ENCODE peak calls at places on chromosomes 7 and 10, in four cellular contexts. One of them, this sample, is unnamed.

GRCh38 chr10:100793055-100793454 is 47.7 kb downstream of the PAX2 start:
- DNase-seq in HL-60: no peak
- DNase-seq in K562: no peak
- DNase-seq in GM12878: no peak
- DNase-seq in this sample: no peak

GRCh38 chr10:42969147-42969546 is 107.7 kb upstream of the RET start:
- DNase-seq in GM12878: no peak
- DNase-seq in HL-60: no peak
- DNase-seq in K562: no peak
- DNase-seq in this sample: no peak

GRCh38 chr7:45626441-45627430 is 52.6 kb downstream of the ADCY1 start:
- DNase-seq in GM12878: no peak
- DNase-seq in HL-60: no peak
- DNase-seq in K562: no peak
- DNase-seq in this sample: no peak

GRCh38 chr7:93921190-93921585 is 347 bp upstream of the GNG11 start:
- DNase-seq in K562: no peak
- DNase-seq in HL-60: no peak
- DNase-seq in GM12878: no peak
- DNase-seq in this sample: no peak

GRCh38 chr10:93115661-93116383 is 42.1 kb downstream of the CYP26A1 start:
- DNase-seq in GM12878: peak
- DNase-seq in K562: peak
- DNase-seq in HL-60: peak
- DNase-seq in this sample: peak

GRCh38 chr10:92757066-92757716 is 67.4 kb downstream of the HHEX start:
- DNase-seq in K562: peak
- DNase-seq in GM12878: peak
- DNase-seq in HL-60: peak
- DNase-seq in this sample: peak

GRCh38 chr10:116961305-116962251 is 43.4 kb downstream of the SHTN1 start:
- DNase-seq in HL-60: no peak
- DNase-seq in GM12878: no peak
- DNase-seq in K562: no peak
- DNase-seq in this sample: no peak

GRCh38 chr10:5523796-5524574 is 776 bp upstream of the CALML3 start:
- DNase-seq in GM12878: no peak
- DNase-seq in K562: no peak
- DNase-seq in HL-60: no peak
- DNase-seq in this sample: no peak

GRCh38 chr10:1230592-1231275 is 174.5 kb downstream of the WDR37 start:
- DNase-seq in K562: no peak
- DNase-seq in HL-60: no peak
- DNase-seq in GM12878: no peak
- DNase-seq in this sample: no peak

GRCh38 chr10:930415-931325 is 835 bp downstream of the LARP4B start:
- DNase-seq in HL-60: no peak
- DNase-seq in K562: peak
- DNase-seq in GM12878: no peak
- DNase-seq in this sample: no peak

GRCh38 chr7:127708788-127709187 is 56.8 kb downstream of the SND1 start:
- DNase-seq in GM12878: peak
- DNase-seq in K562: peak
- DNase-seq in HL-60: peak
- DNase-seq in this sample: no peak

GRCh38 chr10:62098278-62099121 is 170.1 kb downstream of the RTKN2 start:
- DNase-seq in K562: peak
- DNase-seq in HL-60: no peak
- DNase-seq in GM12878: no peak
- DNase-seq in this sample: no peak

DNA sequence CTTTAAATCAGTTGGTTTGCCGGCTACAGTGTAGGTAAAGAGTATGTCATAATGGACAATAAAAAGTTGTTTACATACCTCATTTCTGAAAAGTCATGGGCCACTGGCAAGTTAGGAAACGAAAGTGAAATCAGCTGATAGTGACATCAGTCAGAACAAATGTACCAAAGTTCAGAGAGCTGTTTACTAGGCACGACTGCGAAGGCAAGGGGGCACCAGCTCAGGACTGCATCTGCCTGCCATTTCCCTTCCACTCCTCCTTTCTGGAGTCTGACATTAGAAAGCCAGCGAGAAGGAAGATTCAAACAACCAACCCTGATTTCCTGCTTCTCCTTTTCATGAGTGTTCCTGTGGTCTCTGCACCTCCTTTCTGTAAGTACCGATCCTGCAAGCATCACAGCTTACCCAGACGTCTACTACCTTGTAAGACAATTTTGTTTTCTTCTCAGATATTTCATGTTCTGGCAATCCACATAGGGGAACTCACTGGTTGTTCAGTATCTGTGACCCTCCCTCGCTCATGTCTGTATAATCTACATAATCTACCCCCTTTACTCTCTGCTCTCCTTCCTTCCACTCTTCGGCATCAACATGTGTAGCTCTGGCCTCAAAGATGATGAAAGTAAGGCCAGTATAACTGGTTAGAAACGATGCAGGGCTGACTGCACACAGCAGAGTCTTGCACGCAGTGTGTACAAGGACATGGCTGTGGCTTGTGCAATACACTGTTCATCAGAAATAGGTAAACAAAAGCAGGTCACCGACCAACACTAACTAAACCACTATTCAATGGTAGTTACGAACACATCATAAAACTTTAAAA is at the start of gene TMEM140:
- DNase-seq in K562: peak
- DNase-seq in HL-60: no peak
- DNase-seq in GM12878: peak
- DNase-seq in this sample: no peak
- TF ChIP-seq POLR2AphosphoS5 in K562: no peak
- TF ChIP-seq POLR2AphosphoS5 in HL-60: no peak
- TF ChIP-seq POLR2AphosphoS5 in GM12878: peak
- TF ChIP-seq POLR2AphosphoS5 in this sample: no peak

GRCh38 chr7:116433246-116433645 is 66.3 kb upstream of the CAV2 start:
- DNase-seq in K562: no peak
- DNase-seq in GM12878: no peak
- DNase-seq in HL-60: no peak
- DNase-seq in this sample: no peak

GRCh38 chr7:116436305-116436826 is 63.2 kb upstream of the CAV2 start:
- DNase-seq in GM12878: no peak
- DNase-seq in K562: no peak
- DNase-seq in HL-60: no peak
- DNase-seq in this sample: no peak

GRCh38 chr7:116432517-116432916 is 67.0 kb upstream of the CAV2 start:
- DNase-seq in K562: no peak
- DNase-seq in HL-60: no peak
- DNase-seq in GM12878: no peak
- DNase-seq in this sample: no peak

GRCh38 chr7:116431783-116432182 is 67.8 kb upstream of the CAV2 start:
- DNase-seq in HL-60: no peak
- DNase-seq in GM12878: no peak
- DNase-seq in K562: no peak
- DNase-seq in this sample: no peak

GRCh38 chr7:116434820-116435341 is 64.7 kb upstream of the CAV2 start:
- DNase-seq in GM12878: no peak
- DNase-seq in K562: no peak
- DNase-seq in HL-60: no peak
- DNase-seq in this sample: no peak
- TF ChIP-seq SPI1 in GM12878: no peak
- TF ChIP-seq SPI1 in K562: no peak
- TF ChIP-seq SPI1 in HL-60: no peak
- TF ChIP-seq SPI1 in this sample: no peak

GRCh38 chr10:70816220-70816894 is 609 bp downstream of the SGPL1 start:
- DNase-seq in GM12878: no peak
- DNase-seq in K562: peak
- DNase-seq in HL-60: no peak
- DNase-seq in this sample: peak
- TF ChIP-seq POLR2AphosphoS5 in GM12878: no peak
- TF ChIP-seq POLR2AphosphoS5 in K562: no peak
- TF ChIP-seq POLR2AphosphoS5 in HL-60: no peak
- TF ChIP-seq POLR2AphosphoS5 in this sample: no peak

GRCh38 chr10:129769381-129770116 is 194.5 kb downstream of the EBF3 start:
- DNase-seq in K562: no peak
- DNase-seq in GM12878: no peak
- DNase-seq in HL-60: peak
- DNase-seq in this sample: no peak
- TF ChIP-seq SPI1 in K562: no peak
- TF ChIP-seq SPI1 in GM12878: no peak
- TF ChIP-seq SPI1 in HL-60: peak
- TF ChIP-seq SPI1 in this sample: no peak

GRCh38 chr7:100677308-100678095 is 4.0 kb downstream of the GNB2 start:
- DNase-seq in GM12878: no peak
- DNase-seq in HL-60: no peak
- DNase-seq in K562: no peak
- DNase-seq in this sample: no peak
- TF ChIP-seq POLR2AphosphoS5 in GM12878: no peak
- TF ChIP-seq POLR2AphosphoS5 in HL-60: peak
- TF ChIP-seq POLR2AphosphoS5 in K562: no peak
- TF ChIP-seq POLR2AphosphoS5 in this sample: no peak

GRCh38 chr10:78891741-78892140 is 177.0 kb upstream of the ZMIZ1 start:
- DNase-seq in K562: no peak
- DNase-seq in GM12878: no peak
- DNase-seq in HL-60: no peak
- DNase-seq in this sample: no peak

GRCh38 chr10:78893217-78893616 is 175.5 kb upstream of the ZMIZ1 start:
- DNase-seq in HL-60: no peak
- DNase-seq in GM12878: no peak
- DNase-seq in K562: no peak
- DNase-seq in this sample: no peak

GRCh38 chr10:78889536-78890063 is 179.2 kb upstream of the ZMIZ1 start:
- DNase-seq in K562: no peak
- DNase-seq in GM12878: no peak
- DNase-seq in HL-60: no peak
- DNase-seq in this sample: no peak

GRCh38 chr10:78892383-78893191 is 176.2 kb upstream of the ZMIZ1 start:
- DNase-seq in HL-60: no peak
- DNase-seq in GM12878: no peak
- DNase-seq in K562: no peak
- DNase-seq in this sample: no peak

GRCh38 chr10:78890506-78890905 is 178.3 kb upstream of the ZMIZ1 start:
- DNase-seq in K562: no peak
- DNase-seq in GM12878: no peak
- DNase-seq in HL-60: no peak
- DNase-seq in this sample: no peak
- TF ChIP-seq SPI1 in K562: no peak
- TF ChIP-seq SPI1 in GM12878: no peak
- TF ChIP-seq SPI1 in HL-60: no peak
- TF ChIP-seq SPI1 in this sample: no peak

DNA sequence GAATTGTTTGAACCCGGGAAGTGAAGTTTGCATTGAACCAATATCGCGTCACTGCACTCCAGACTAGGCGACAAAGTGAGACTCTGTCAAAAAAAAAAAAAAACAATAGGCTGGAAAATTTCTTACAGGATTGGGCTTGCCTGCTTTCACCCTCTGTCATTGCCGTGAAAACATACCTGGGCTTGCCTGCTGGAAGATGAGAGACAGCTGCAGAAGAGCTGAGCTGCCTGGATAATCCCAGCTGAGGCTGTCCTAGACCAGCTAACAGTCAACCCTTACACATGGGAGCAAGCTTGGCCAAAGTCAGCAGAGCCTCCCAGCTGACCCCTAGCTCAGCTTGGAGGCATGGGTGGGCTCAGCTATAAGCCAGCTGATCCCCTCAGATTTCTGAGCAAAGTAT is 306.2 kb downstream of the CCSER2 start:
- DNase-seq in HL-60: no peak
- DNase-seq in K562: no peak
- DNase-seq in GM12878: no peak
- DNase-seq in this sample: no peak
- TF ChIP-seq POLR2AphosphoS5 in HL-60: no peak
- TF ChIP-seq POLR2AphosphoS5 in K562: no peak
- TF ChIP-seq POLR2AphosphoS5 in GM12878: no peak
- TF ChIP-seq POLR2AphosphoS5 in this sample: no peak